ENCODE peak calls at places on chromosomes 16 and 17, in four cellular contexts. I is IMR-90, X is K562, F is HepG2. S is an unnamed sample.

GRCh38 chr17:65406552-65406951 is 154.9 kb downstream of the AXIN2 start:
- DNase-seq in I (no peak), X (no peak), F (no peak), S (no peak)

GRCh38 chr17:78890111-78890897 is 12.7 kb downstream of the CEP295NL start:
- DNase-seq in I (no peak), X (no peak), F (no peak), S (no peak)

GRCh38 chr16:27319257-27319965 is 5.6 kb downstream of the IL4R start:
- DNase-seq in I (no peak), X (no peak), F (no peak), S (no peak)

GRCh38 chr17:79814966-79815835 is 18.3 kb upstream of the CBX8 start:
- DNase-seq in I (no peak), X (no peak), F (no peak), S (no peak)

GRCh38 chr16:88489163-88489721 is 36.2 kb downstream of the ZFPM1 start:
- DNase-seq in I (no peak), X (no peak), F (no peak), S (no peak)

GRCh38 chr17:79628861-79629547 is 18.2 kb upstream of the RBFOX3 start:
- DNase-seq in I (no peak), X (no peak), F (no peak), S (no peak)

GRCh38 chr17:7391307-7391706 is 3.0 kb downstream of the PLSCR3 start:
- DNase-seq in I (no peak), X (no peak), F (no peak), S (no peak)

GRCh38 chr17:78001182-78001581 is 42.7 kb downstream of the TNRC6C start:
- DNase-seq in I (peak; percentile 19), X (no peak), F (no peak), S (no peak)

GRCh38 chr16:6682142-6682811 is 650.4 kb upstream of the RBFOX1 start:
- DNase-seq in I (no peak), X (peak; percentile 59), F (peak; percentile 20), S (peak; percentile 14)

GRCh38 chr16:29678691-29679267 is at the start of gene QPRT:
- DNase-seq in I (peak; percentile 22), X (peak; percentile 92), F (peak; percentile 85), S (no peak)

GRCh38 chr17:5667871-5668270 is 83.6 kb upstream of the NLRP1 start:
- DNase-seq in I (no peak), X (peak; percentile 5), F (peak; percentile 16), S (peak; percentile 31)

GRCh38 chr16:11296706-11297491 is 15.8 kb upstream of the PRM1 start:
- DNase-seq in I (no peak), X (no peak), F (peak; percentile 87), S (no peak)

GRCh38 chr17:349666-350065 is 2.9 kb downstream of the RPH3AL start:
- DNase-seq in I (no peak), X (no peak), F (no peak), S (no peak)

GRCh38 chr17:57138956-57139576 is 54.0 kb downstream of the AKAP1 start:
- DNase-seq in I (peak; percentile 22), X (no peak), F (no peak), S (peak; percentile 19)
- TF ChIP-seq BHLHE40 in I (no peak), X (no peak), F (no peak), S (no peak)

GRCh38 chr16:1019234-1019933 is 37.8 kb downstream of the SOX8 start:
- DNase-seq in I (peak; percentile 4), X (no peak), F (no peak), S (no peak)
- TF ChIP-seq MAFK in I (no peak), X (no peak), F (no peak), S (no peak)

GRCh38 chr17:30278032-30278431 is 13.7 kb downstream of the BLMH start:
- DNase-seq in I (peak; percentile 69), X (peak; percentile 39), F (peak; percentile 49), S (peak; percentile 31)

GRCh38 chr17:30275911-30276310 is 15.8 kb downstream of the BLMH start:
- DNase-seq in I (no peak), X (no peak), F (no peak), S (no peak)

GRCh38 chr17:30271102-30271501 is 20.6 kb downstream of the BLMH start:
- DNase-seq in I (peak; percentile 64), X (no peak), F (no peak), S (no peak)

GRCh38 chr17:30273373-30273772 is 18.4 kb downstream of the BLMH start:
- DNase-seq in I (peak; percentile 55), X (no peak), F (no peak), S (no peak)

GRCh38 chr17:30274887-30275286 is 16.9 kb downstream of the BLMH start:
- DNase-seq in I (no peak), X (no peak), F (no peak), S (no peak)
- H3K4me2 ChIP-seq in I (no peak overlapping the region), X (no peak overlapping the region), F (no peak overlapping the region), S (no peak overlapping the region)

DNA sequence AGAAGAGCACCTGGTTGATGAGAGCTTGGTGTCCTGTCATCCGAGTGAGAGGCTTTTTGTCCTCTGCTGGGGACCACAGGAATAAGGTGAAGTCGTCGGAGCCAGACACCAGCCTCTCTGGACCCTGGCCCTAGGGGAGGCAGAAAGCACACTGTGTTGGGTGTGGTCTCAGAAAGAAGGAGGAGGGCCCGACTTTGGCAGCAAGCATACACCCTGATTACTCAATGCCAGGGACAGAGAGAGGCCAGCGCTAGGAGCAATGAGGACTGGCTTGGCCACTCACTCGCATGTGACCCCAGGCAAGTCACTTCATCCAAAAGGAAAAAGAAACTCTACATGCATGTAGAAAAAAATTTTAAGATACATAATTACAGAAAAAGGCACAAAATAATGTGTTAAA is 6.8 kb downstream of the NLE1 start:
- DNase-seq in I (no peak), X (no peak), F (no peak), S (no peak)
- TF ChIP-seq BHLHE40 in I (no peak), X (no peak), F (no peak), S (no peak)

S was measured in A549.